ENCODE peak calls at places on chromosomes 16 and 17, in four cellular contexts. One of them, this sample, is unnamed.

GRCh38 chr17:2027528-2028233 is 2.3 kb upstream of the DPH1 start:
- DNase-seq in WTC11: no peak
- DNase-seq in IMR-90: no peak
- DNase-seq in HFF-Myc: no peak
- DNase-seq in this sample: no peak

GRCh38 chr17:64185101-64185500 is 55.2 kb upstream of the ERN1 start:
- DNase-seq in IMR-90: no peak
- DNase-seq in HFF-Myc: no peak
- DNase-seq in WTC11: no peak
- DNase-seq in this sample: no peak

GRCh38 chr17:1957037-1957436 is 68.1 kb downstream of the RTN4RL1 start:
- DNase-seq in HFF-Myc: no peak
- DNase-seq in WTC11: no peak
- DNase-seq in IMR-90: peak
- DNase-seq in this sample: no peak

GRCh38 chr16:68768170-68768569 is 31.1 kb downstream of the CDH1 start:
- DNase-seq in IMR-90: no peak
- DNase-seq in WTC11: no peak
- DNase-seq in HFF-Myc: no peak
- DNase-seq in this sample: no peak

GRCh38 chr16:61098505-61098904 is 937.7 kb downstream of the CDH8 start:
- DNase-seq in IMR-90: no peak
- DNase-seq in WTC11: no peak
- DNase-seq in HFF-Myc: no peak
- DNase-seq in this sample: no peak

GRCh38 chr17:4511199-4511932 is 12.7 kb downstream of the SPNS2 start:
- DNase-seq in WTC11: no peak
- DNase-seq in IMR-90: no peak
- DNase-seq in HFF-Myc: no peak
- DNase-seq in this sample: no peak

GRCh38 chr17:81043725-81044427 is 8.9 kb downstream of the BAIAP2 start:
- DNase-seq in IMR-90: no peak
- DNase-seq in HFF-Myc: no peak
- DNase-seq in WTC11: peak
- DNase-seq in this sample: no peak

GRCh38 chr17:31488264-31488981 is 96.9 kb downstream of the RAB11FIP4 start:
- DNase-seq in WTC11: peak
- DNase-seq in IMR-90: no peak
- DNase-seq in HFF-Myc: no peak
- DNase-seq in this sample: no peak

GRCh38 chr16:75377971-75378386 is 55.3 kb downstream of the CFDP1 start:
- DNase-seq in HFF-Myc: peak
- DNase-seq in IMR-90: peak
- DNase-seq in WTC11: peak
- DNase-seq in this sample: no peak

GRCh38 chr17:70454377-70454776 is 285.0 kb downstream of the KCNJ2 start:
- DNase-seq in HFF-Myc: no peak
- DNase-seq in WTC11: no peak
- DNase-seq in IMR-90: no peak
- DNase-seq in this sample: no peak

GRCh38 chr17:71203953-71204352 is 916.9 kb upstream of the SOX9 start:
- DNase-seq in IMR-90: peak
- DNase-seq in HFF-Myc: no peak
- DNase-seq in WTC11: no peak
- DNase-seq in this sample: no peak

GRCh38 chr16:85524630-85525463 is 88.3 kb upstream of the GSE1 start:
- DNase-seq in IMR-90: peak
- DNase-seq in HFF-Myc: no peak
- DNase-seq in WTC11: no peak
- DNase-seq in this sample: no peak

GRCh38 chr17:77366558-77367245 is 225.9 kb downstream of the SEC14L1 start:
- DNase-seq in WTC11: no peak
- DNase-seq in IMR-90: peak
- DNase-seq in HFF-Myc: no peak
- DNase-seq in this sample: no peak

GRCh38 chr17:82820278-82821251 is 19.3 kb downstream of the ZNF750 start:
- DNase-seq in HFF-Myc: no peak
- DNase-seq in IMR-90: no peak
- DNase-seq in WTC11: no peak
- DNase-seq in this sample: no peak

GRCh38 chr17:39404542-39405378 is 3.3 kb upstream of the FBXL20 start:
- DNase-seq in IMR-90: peak
- DNase-seq in WTC11: no peak
- DNase-seq in HFF-Myc: peak
- DNase-seq in this sample: no peak

GRCh38 chr17:81097943-81098308 is 63.0 kb downstream of the BAIAP2 start:
- DNase-seq in WTC11: no peak
- DNase-seq in IMR-90: peak
- DNase-seq in HFF-Myc: no peak
- DNase-seq in this sample: no peak

GRCh38 chr16:84266451-84266850 is 26.6 kb upstream of the KCNG4 start:
- DNase-seq in WTC11: peak
- DNase-seq in HFF-Myc: no peak
- DNase-seq in IMR-90: peak
- DNase-seq in this sample: peak

GRCh38 chr17:32259596-32259995 is 6.0 kb upstream of the RHBDL3 start:
- DNase-seq in IMR-90: peak
- DNase-seq in HFF-Myc: no peak
- DNase-seq in WTC11: no peak
- DNase-seq in this sample: no peak

GRCh38 chr16:31179747-31180458 is at the start of gene FUS:
- DNase-seq in IMR-90: peak
- DNase-seq in WTC11: peak
- DNase-seq in HFF-Myc: peak
- DNase-seq in this sample: peak

DNA sequence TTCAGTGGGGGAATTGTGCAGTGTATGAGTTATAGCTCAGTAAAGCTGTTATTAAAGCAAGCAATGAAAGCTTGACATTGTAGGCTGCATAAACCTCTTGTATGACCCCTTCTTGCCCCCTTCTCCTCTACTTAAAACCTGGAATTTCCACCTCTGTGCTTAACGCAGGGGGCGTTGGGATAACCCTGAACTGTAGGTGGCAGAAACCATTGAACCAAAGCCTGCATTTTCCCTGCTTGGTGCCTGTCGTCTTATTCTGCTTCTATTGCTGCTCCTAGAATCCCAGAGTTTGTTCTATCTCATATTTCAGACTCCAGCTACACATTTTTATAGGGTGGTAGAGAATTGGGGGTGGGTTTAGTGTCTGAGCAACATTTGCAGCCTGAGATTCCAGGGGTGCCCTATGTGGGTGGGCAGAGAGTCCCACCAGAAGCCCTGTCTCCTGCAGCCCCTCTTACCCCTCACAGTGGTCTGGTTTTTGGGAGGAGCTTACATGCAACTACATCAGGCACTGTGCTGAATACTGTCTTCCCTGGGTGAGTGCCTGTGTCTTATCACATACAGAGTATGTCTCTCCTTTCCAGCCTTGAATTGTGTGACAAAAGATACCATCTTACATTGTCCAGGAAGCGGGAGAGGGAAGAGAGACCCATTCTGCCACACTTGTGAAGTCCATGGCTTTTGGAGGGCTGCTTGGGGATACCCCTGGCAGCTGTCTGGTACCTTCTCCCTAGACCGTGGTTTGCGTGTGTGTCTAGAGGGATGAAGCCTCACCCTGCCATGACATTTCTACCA is 407.7 kb upstream of the EEF2KMT start:
- DNase-seq in HFF-Myc: no peak
- DNase-seq in WTC11: no peak
- DNase-seq in IMR-90: no peak
- DNase-seq in this sample: no peak
- TF ChIP-seq CTCF in HFF-Myc: no peak
- TF ChIP-seq CTCF in WTC11: no peak
- TF ChIP-seq CTCF in IMR-90: no peak
- TF ChIP-seq CTCF in this sample: no peak

DNA sequence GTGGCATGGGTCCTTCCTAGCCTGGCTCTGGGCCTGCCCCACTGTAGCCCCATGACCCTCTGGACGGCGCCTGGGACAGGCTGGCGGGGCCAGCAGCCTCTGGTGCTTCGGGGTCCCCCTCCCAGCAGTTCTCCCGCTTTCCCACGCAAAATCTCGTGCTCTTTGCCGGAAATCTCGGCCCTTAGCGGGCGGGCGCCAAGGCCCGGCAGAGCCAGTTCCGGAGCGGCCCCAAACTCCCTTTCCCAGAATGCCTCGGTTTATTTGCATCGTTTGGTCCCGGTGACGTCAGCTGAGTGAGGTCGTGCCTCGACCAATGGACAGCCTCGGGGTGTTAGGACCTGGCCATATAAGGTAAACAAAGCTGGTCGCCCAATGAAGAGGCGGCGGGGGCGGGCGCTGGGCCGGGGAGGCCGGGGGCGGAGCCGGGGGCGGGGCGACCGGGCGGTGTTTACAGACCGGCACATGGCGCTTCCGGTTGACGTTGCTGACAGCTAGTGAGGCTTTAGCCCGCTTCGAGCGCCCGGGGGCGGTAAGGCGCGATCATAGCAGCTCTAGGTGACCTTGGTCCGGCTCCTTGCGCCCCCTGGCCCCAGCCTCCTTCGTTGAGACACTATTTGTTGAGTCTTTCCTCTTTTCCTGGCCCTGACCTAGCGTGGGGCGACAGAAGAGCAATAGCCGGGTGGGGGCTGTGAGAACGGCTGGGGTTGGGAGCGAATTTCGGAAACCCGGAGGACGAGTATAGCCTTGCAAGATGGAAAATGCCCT is 1.5 kb upstream of the UBALD1 start:
- DNase-seq in WTC11: peak
- DNase-seq in IMR-90: peak
- DNase-seq in HFF-Myc: peak
- DNase-seq in this sample: peak
- TF ChIP-seq CTCF in WTC11: no peak
- TF ChIP-seq CTCF in IMR-90: peak
- TF ChIP-seq CTCF in HFF-Myc: peak
- TF ChIP-seq CTCF in this sample: peak

GRCh38 chr17:66989076-66989475 is 24.6 kb downstream of the CACNG4 start:
- DNase-seq in WTC11: no peak
- DNase-seq in IMR-90: no peak
- DNase-seq in HFF-Myc: no peak
- DNase-seq in this sample: no peak

GRCh38 chr17:66989579-66989978 is 25.1 kb downstream of the CACNG4 start:
- DNase-seq in WTC11: no peak
- DNase-seq in IMR-90: no peak
- DNase-seq in HFF-Myc: no peak
- DNase-seq in this sample: no peak

GRCh38 chr17:66987059-66987616 is 22.6 kb downstream of the CACNG4 start:
- DNase-seq in WTC11: no peak
- DNase-seq in IMR-90: no peak
- DNase-seq in HFF-Myc: no peak
- DNase-seq in this sample: no peak

GRCh38 chr17:66986659-66987058 is 22.2 kb downstream of the CACNG4 start:
- DNase-seq in HFF-Myc: no peak
- DNase-seq in WTC11: no peak
- DNase-seq in IMR-90: no peak
- DNase-seq in this sample: no peak

GRCh38 chr17:66988069-66988798 is 23.7 kb downstream of the CACNG4 start:
- DNase-seq in IMR-90: no peak
- DNase-seq in HFF-Myc: no peak
- DNase-seq in WTC11: no peak
- DNase-seq in this sample: no peak
- TF ChIP-seq CTCF in IMR-90: no peak
- TF ChIP-seq CTCF in HFF-Myc: no peak
- TF ChIP-seq CTCF in WTC11: no peak
- TF ChIP-seq CTCF in this sample: no peak

GRCh38 chr17:79109584-79109983 is 35.0 kb downstream of the ENGASE start:
- DNase-seq in IMR-90: no peak
- DNase-seq in WTC11: peak
- DNase-seq in HFF-Myc: no peak
- DNase-seq in this sample: no peak
- TF ChIP-seq CTCF in IMR-90: no peak
- TF ChIP-seq CTCF in WTC11: peak
- TF ChIP-seq CTCF in HFF-Myc: peak
- TF ChIP-seq CTCF in this sample: no peak

GRCh38 chr16:78048319-78048718 is 26.0 kb downstream of the CLEC3A start:
- DNase-seq in HFF-Myc: no peak
- DNase-seq in IMR-90: no peak
- DNase-seq in WTC11: no peak
- DNase-seq in this sample: no peak

GRCh38 chr16:78040396-78040795 is 18.0 kb downstream of the CLEC3A start:
- DNase-seq in HFF-Myc: no peak
- DNase-seq in IMR-90: no peak
- DNase-seq in WTC11: no peak
- DNase-seq in this sample: no peak

GRCh38 chr16:78045865-78046581 is 23.7 kb downstream of the CLEC3A start:
- DNase-seq in WTC11: peak
- DNase-seq in IMR-90: peak
- DNase-seq in HFF-Myc: peak
- DNase-seq in this sample: no peak
- TF ChIP-seq CTCF in WTC11: no peak
- TF ChIP-seq CTCF in IMR-90: peak
- TF ChIP-seq CTCF in HFF-Myc: no peak
- TF ChIP-seq CTCF in this sample: no peak

GRCh38 chr17:7856840-7857723 is at the start of gene NAA38:
- DNase-seq in IMR-90: peak
- DNase-seq in WTC11: peak
- DNase-seq in HFF-Myc: peak
- DNase-seq in this sample: peak
- TF ChIP-seq CTCF in IMR-90: peak
- TF ChIP-seq CTCF in WTC11: no peak
- TF ChIP-seq CTCF in HFF-Myc: peak
- TF ChIP-seq CTCF in this sample: peak

DNA sequence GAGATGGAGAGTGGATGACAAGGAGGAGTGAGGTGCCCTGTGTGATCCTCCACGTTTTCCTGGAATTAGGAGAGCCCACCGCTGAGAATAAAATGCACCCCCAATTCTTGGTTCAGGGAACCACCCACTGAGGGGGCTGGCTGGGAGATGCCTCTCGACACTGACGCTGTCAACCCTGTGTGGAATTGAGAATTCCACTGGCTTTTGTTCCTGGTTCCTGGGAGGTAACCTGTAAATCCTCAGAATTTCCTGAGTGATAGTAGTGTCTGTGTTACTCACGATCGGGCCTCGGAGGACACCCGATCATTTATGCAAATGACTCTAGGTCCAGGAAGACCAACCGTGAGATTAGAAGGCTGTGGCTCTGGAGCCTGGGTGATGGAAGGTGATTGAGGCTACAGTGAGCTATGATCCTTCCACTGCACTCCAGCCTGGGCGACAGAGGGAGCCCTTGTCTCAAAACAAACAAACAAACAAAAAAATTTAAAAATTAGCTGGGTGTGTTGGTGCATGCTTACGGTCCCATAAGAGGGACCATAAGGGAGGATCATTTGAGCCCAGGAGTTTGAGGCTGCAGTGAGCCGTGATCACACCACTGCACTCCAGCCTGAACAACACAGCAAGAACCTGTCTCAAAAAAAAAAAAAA is 11.7 kb upstream of the PRPSAP1 start:
- DNase-seq in IMR-90: no peak
- DNase-seq in WTC11: no peak
- DNase-seq in HFF-Myc: no peak
- DNase-seq in this sample: no peak
- TF ChIP-seq CTCF in IMR-90: no peak
- TF ChIP-seq CTCF in WTC11: no peak
- TF ChIP-seq CTCF in HFF-Myc: peak
- TF ChIP-seq CTCF in this sample: peak

GRCh38 chr16:17408296-17408695 is 62.5 kb downstream of the XYLT1 start:
- DNase-seq in HFF-Myc: no peak
- DNase-seq in WTC11: no peak
- DNase-seq in IMR-90: no peak
- DNase-seq in this sample: no peak
- TF ChIP-seq CTCF in HFF-Myc: no peak
- TF ChIP-seq CTCF in WTC11: no peak
- TF ChIP-seq CTCF in IMR-90: no peak
- TF ChIP-seq CTCF in this sample: no peak

This sample was measured in GM12864.